ENCODE peak calls at places on chromosomes 12 and 14, in five cellular contexts. Q is body of pancreas, R is GM12891, H is tibial nerve, P is K562. F is an unnamed sample.

GRCh38 chr14:50045039-50045711 is 71.2 kb downstream of the VCPKMT start:
- DNase-seq in Q (peak; percentile 66), R (peak; percentile 45), H (peak; percentile 67), P (no peak), F (peak; percentile 63)

GRCh38 chr12:113642216-113642615 is 170.5 kb upstream of the LHX5 start:
- DNase-seq in Q (no peak), R (no peak), H (no peak), P (no peak), F (no peak)

GRCh38 chr12:19719650-19720049 is 280.4 kb downstream of the AEBP2 start:
- DNase-seq in Q (no peak), R (no peak), H (no peak), P (no peak), F (no peak)

GRCh38 chr14:64725360-64725815 is 21.2 kb downstream of the PLEKHG3 start:
- DNase-seq in Q (no peak), R (no peak), H (no peak), P (no peak), F (peak; percentile 33)

GRCh38 chr12:54394281-54394719 is 9.8 kb upstream of the ZNF385A start:
- DNase-seq in Q (peak; percentile 59), R (no peak), H (peak; percentile 77), P (peak; percentile 60), F (peak; percentile 77)

GRCh38 chr14:91898256-91898843 is 31.0 kb upstream of the TC2N start:
- DNase-seq in Q (no peak), R (no peak), H (no peak), P (no peak), F (no peak)

GRCh38 chr14:50677527-50678063 is 9.5 kb upstream of the SAV1 start:
- DNase-seq in Q (no peak), R (no peak), H (no peak), P (no peak), F (no peak)

GRCh38 chr12:13918883-13919282 is 62.5 kb downstream of the GRIN2B start:
- DNase-seq in Q (no peak), R (no peak), H (no peak), P (no peak), F (no peak)

GRCh38 chr12:107912421-107913004 is 138.0 kb downstream of the ASCL4 start:
- DNase-seq in Q (peak; percentile 31), R (peak; percentile 70), H (peak; percentile 18), P (peak; percentile 89), F (peak; percentile 80)

GRCh38 chr12:6383572-6384498 is at the start of gene LTBR:
- DNase-seq in Q (peak; percentile 96), R (peak; percentile 55), H (peak; percentile 90), P (peak; percentile 82), F (peak; percentile 52)

GRCh38 chr12:93229494-93230310 is 148.0 kb upstream of the NUDT4 start:
- DNase-seq in Q (no peak), R (no peak), H (no peak), P (peak; percentile 42), F (peak; percentile 87)

GRCh38 chr14:61527325-61528100 is 167.8 kb upstream of the HIF1A start:
- DNase-seq in Q (no peak), R (no peak), H (no peak), P (peak; percentile 7), F (no peak)

GRCh38 chr14:104732931-104733681 is 9.1 kb downstream of the ADSS1 start:
- DNase-seq in Q (no peak), R (no peak), H (no peak), P (no peak), F (no peak)

GRCh38 chr12:103840399-103840880 is 594 bp downstream of the NT5DC3 start:
- DNase-seq in Q (peak; percentile 33), R (peak; percentile 34), H (no peak), P (peak; percentile 40), F (peak; percentile 44)

GRCh38 chr14:86022031-86022629 is 492.2 kb downstream of the FLRT2 start:
- DNase-seq in Q (no peak), R (no peak), H (no peak), P (no peak), F (no peak)

GRCh38 chr12:62722971-62723680 is 211.8 kb downstream of the PPM1H start:
- DNase-seq in Q (no peak), R (no peak), H (no peak), P (no peak), F (peak; percentile 13)

GRCh38 chr12:95198914-95199313 is 18.4 kb downstream of the FGD6 start:
- DNase-seq in Q (no peak), R (no peak), H (no peak), P (no peak), F (no peak)

GRCh38 chr12:27531916-27532315 is 7.9 kb downstream of the PPFIBP1 start:
- DNase-seq in Q (no peak), R (no peak), H (no peak), P (no peak), F (no peak)

GRCh38 chr14:84969501-84969900 is 560.4 kb upstream of the FLRT2 start:
- DNase-seq in Q (no peak), R (no peak), H (no peak), P (no peak), F (no peak)

GRCh38 chr12:121813951-121814350 is 10.1 kb downstream of the SETD1B start:
- DNase-seq in Q (no peak), R (no peak), H (no peak), P (no peak), F (no peak)

GRCh38 chr12:89351489-89352241 is 636 bp downstream of the DUSP6 start:
- DNase-seq in Q (peak; percentile 55), R (peak; percentile 19), H (no peak), P (no peak), F (peak; percentile 70)

GRCh38 chr12:93719710-93720109 is 42.5 kb downstream of the CRADD start:
- DNase-seq in Q (no peak), R (no peak), H (no peak), P (no peak), F (no peak)

GRCh38 chr12:9793774-9794395 is 33.2 kb upstream of the CD69 start:
- DNase-seq in Q (no peak), R (no peak), H (no peak), P (no peak), F (no peak)

GRCh38 chr12:116495260-116495659 is 63.9 kb upstream of the MAP1LC3B2 start:
- DNase-seq in Q (no peak), R (no peak), H (no peak), P (no peak), F (no peak)

DNA sequence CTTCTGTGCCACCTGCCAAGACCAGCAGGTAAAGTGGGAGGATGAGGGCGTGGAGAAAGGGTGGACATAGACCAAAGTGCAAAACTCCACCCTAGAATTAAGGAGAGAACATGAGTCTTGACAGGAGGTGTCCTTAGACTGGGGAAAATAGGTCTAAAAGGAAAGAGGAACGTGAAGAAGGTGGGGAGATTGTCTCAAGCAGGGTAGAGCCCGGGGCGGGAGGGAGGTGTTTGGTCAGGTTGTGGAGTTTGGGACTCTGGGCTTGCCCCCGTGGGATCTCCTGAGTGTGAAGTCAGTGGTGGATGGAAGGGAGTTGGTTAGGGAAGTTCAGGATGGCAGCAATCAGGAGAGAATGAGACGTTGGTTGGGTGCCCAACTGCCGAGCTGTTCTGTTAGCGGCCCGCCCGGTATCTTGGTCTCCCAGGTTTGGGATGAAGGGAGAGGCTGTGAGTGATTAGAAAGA is 386 bp downstream of the DGKA start:
- DNase-seq in Q (peak; percentile 30), R (no peak), H (no peak), P (no peak), F (peak; percentile 69)
- TF ChIP-seq POLR2A in Q (no peak), R (no peak), H (no peak), P (no peak), F (no peak)

GRCh38 chr14:53953002-53953827 is 3.4 kb downstream of the BMP4 start:
- DNase-seq in Q (peak; percentile 63), R (no peak), H (peak; percentile 80), P (peak; percentile 23), F (no peak)
- TF ChIP-seq POLR2A in Q (peak; percentile 37), R (no peak), H (peak; percentile 89), P (no peak), F (no peak)

GRCh38 chr12:132217371-132217770 is 73.1 kb downstream of the NOC4L start:
- DNase-seq in Q (no peak), R (no peak), H (no peak), P (no peak), F (no peak)
- TF ChIP-seq POLR2A in Q (no peak), R (no peak), H (no peak), P (no peak), F (no peak)

DNA sequence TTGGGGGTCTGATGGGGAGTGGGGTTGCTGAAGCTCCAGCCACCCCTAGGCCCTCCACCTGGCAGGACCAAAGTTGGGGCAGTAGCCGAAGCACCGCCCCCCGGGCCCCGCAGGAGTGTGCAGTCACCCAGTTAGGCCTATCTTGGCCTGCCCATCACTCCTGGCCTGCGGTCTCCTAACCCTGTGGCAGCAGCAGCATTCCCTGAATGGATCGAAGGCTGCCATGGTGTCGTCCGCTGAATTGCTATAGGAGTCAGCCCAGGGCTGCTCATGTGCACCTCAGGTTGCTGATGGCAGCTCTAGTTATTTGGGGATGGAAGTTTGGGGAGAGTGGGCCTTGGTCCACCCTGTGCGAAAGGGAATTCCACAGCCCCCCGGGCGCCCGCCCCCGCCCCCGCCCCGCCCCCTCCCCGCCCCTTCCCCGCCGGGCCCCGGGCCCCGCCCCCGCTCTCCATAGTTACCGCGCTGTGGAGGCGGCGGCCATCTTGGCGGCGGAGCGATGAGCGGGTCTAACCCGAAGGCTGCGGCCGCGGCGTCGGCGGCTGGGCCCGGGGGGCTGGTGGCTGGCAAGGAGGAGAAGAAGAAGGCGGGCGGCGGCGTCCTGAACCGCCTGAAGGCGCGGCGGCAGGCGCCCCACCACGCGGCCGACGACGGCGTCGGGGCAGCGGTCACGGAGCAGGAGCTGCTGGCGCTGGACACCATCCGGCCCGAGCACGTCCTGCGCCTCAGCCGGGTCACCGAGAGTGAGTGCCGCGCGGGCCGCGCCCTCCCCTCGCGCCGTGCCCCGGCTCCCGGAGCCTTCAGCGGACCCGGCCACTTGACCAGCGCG is at the start of gene UNC119B:
- DNase-seq in Q (peak; percentile 60), R (peak; percentile 86), H (peak; percentile 60), P (peak; percentile 92), F (peak; percentile 79)
- TF ChIP-seq POLR2A in Q (peak; percentile 30), R (no peak), H (no peak), P (peak; percentile 67), F (peak; percentile 27)

DNA sequence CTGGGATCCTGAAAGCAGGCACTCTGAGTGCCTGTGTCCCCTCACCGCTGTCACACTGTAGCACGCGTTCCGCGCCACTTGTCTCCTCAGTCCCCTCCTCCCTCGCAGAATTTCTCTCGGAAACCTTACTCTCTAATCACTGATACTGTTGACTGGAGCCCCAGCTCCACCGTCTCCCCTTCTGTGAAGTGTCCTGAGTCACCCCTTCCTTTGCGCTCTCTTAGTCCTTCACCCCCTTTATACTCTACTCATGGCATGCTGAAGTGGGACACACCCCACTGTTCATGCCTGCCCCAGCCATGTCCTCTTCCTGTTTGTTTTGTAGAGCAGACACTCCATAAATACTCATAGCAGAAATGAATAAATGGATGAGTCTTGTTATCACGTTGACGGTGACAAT is 104.7 kb downstream of the ZNF664 start:
- DNase-seq in Q (no peak), R (no peak), H (no peak), P (no peak), F (no peak)
- TF ChIP-seq POLR2A in Q (no peak), R (no peak), H (no peak), P (no peak), F (no peak)